ENCODE peak calls at places on chromosomes 16 and 17, in seven cellular contexts. R, W, F, J, P, D and E are unnamed samples.

GRCh38 chr17:47663997-47664941 is 14.6 kb downstream of the KPNB1 start:
- DNase-seq in R (peak), W (no peak), F (no peak), J (peak), P (peak), D (peak), E (peak)

GRCh38 chr17:1179635-1180433 is at the start of gene ABR:
- DNase-seq in R (peak), W (no peak), F (peak), J (peak), P (peak), D (peak), E (peak)

GRCh38 chr16:14405611-14406537 is 224.2 kb downstream of the PARN start:
- DNase-seq in R (peak), W (peak), F (no peak), J (no peak), P (peak), D (no peak), E (no peak)

GRCh38 chr16:72924918-72925630 is 122.9 kb downstream of the ZFHX3 start:
- DNase-seq in R (no peak), W (no peak), F (no peak), J (no peak), P (no peak), D (no peak), E (no peak)

GRCh38 chr17:48024149-48025039 is 13.2 kb downstream of the COPZ2 start:
- DNase-seq in R (peak), W (no peak), F (peak), J (peak), P (peak), D (peak), E (no peak)

GRCh38 chr16:6957676-6958075 is 375.0 kb upstream of the RBFOX1 start:
- DNase-seq in R (no peak), W (no peak), F (no peak), J (no peak), P (no peak), D (no peak), E (no peak)

GRCh38 chr16:84885024-84885910 is 65.5 kb downstream of the CRISPLD2 start:
- DNase-seq in R (peak), W (no peak), F (peak), J (peak), P (no peak), D (peak), E (no peak)

GRCh38 chr16:73052441-73053030 is 4.6 kb upstream of the ZFHX3 start:
- DNase-seq in R (no peak), W (no peak), F (no peak), J (no peak), P (no peak), D (no peak), E (no peak)

GRCh38 chr17:58370716-58371115 is 18.7 kb upstream of the SUPT4H1 start:
- DNase-seq in R (no peak), W (no peak), F (no peak), J (no peak), P (no peak), D (no peak), E (no peak)

GRCh38 chr16:84323626-84324025 is 28.9 kb downstream of the WFDC1 start:
- DNase-seq in R (no peak), W (no peak), F (no peak), J (no peak), P (no peak), D (no peak), E (no peak)

GRCh38 chr16:27083861-27084261 is 17.1 kb downstream of the C16orf82 start:
- DNase-seq in R (no peak), W (no peak), F (no peak), J (peak), P (no peak), D (no peak), E (peak)

GRCh38 chr17:30248786-30249185 is 13.3 kb upstream of the SLC6A4 start:
- DNase-seq in R (no peak), W (no peak), F (no peak), J (no peak), P (no peak), D (no peak), E (no peak)

GRCh38 chr16:71353736-71354135 is 4.8 kb upstream of the CALB2 start:
- DNase-seq in R (no peak), W (no peak), F (no peak), J (no peak), P (no peak), D (no peak), E (no peak)

GRCh38 chr16:80557037-80557436 is 16.2 kb downstream of the DYNLRB2 start:
- DNase-seq in R (no peak), W (no peak), F (no peak), J (no peak), P (no peak), D (no peak), E (no peak)

GRCh38 chr17:31293586-31293985 is 3.5 kb downstream of the OMG start:
- DNase-seq in R (no peak), W (no peak), F (no peak), J (no peak), P (no peak), D (no peak), E (no peak)